ENCODE peak calls at places on chromosomes 2 and 18, in eight cellular contexts. D is AG20443, B is bronchial epithelial cell, M is fibroblast of villous mesenchyme, C is T-cell, L is H7, S is GM19239, W is cardiac muscle cell. T is an unnamed sample.

GRCh38 chr2:49251766-49252165 is 97.5 kb upstream of the FSHR start:
- DNase-seq in W (peak), L (no peak), M (peak), D (peak), C (no peak), B (peak), S (no peak), T (no peak)

GRCh38 chr18:45441110-45441842 is 174.0 kb upstream of the SLC14A2 start:
- DNase-seq in B (peak), W (no peak), C (no peak), L (no peak), D (peak), M (peak), S (no peak), T (no peak)

GRCh38 chr2:1780693-1781092 is 36.4 kb upstream of the PXDN start:
- DNase-seq in L (no peak), M (no peak), C (no peak), S (no peak), B (no peak), D (no peak), W (no peak), T (no peak)

GRCh38 chr2:61470122-61470951 is 550 bp downstream of the USP34 start:
- DNase-seq in W (peak), M (peak), B (peak), S (peak), L (peak), C (peak), D (peak), T (peak)

GRCh38 chr18:2415656-2416055 is 155.6 kb downstream of the METTL4 start:
- DNase-seq in S (no peak), L (no peak), W (no peak), C (no peak), M (no peak), B (no peak), D (no peak), T (no peak)

GRCh38 chr2:162085090-162085891 is 11.3 kb upstream of the DPP4 start:
- DNase-seq in W (peak), B (peak), M (peak), C (no peak), L (no peak), D (peak), S (no peak), T (no peak)

GRCh38 chr18:47928466-47928865 is 2.0 kb downstream of the SMAD2 start:
- DNase-seq in W (peak), C (peak), B (peak), D (no peak), M (peak), L (no peak), S (no peak), T (no peak)

GRCh38 chr2:15734871-15735737 is 143.4 kb downstream of the DDX1 start:
- DNase-seq in C (no peak), B (no peak), L (no peak), W (peak), D (no peak), S (no peak), M (peak), T (peak)

GRCh38 chr2:214543386-214543955 is 132.6 kb downstream of the VWC2L start:
- DNase-seq in M (peak), L (no peak), C (no peak), B (peak), S (no peak), D (no peak), W (no peak), T (no peak)

GRCh38 chr18:33677891-33678290 is 99.9 kb downstream of the ASXL3 start:
- DNase-seq in D (no peak), L (no peak), B (no peak), W (no peak), M (no peak), S (no peak), C (no peak), T (no peak)

GRCh38 chr2:82215212-82215611 is 1910.7 kb upstream of the LRRTM1 start:
- DNase-seq in D (no peak), C (no peak), B (no peak), S (no peak), M (no peak), L (no peak), W (no peak), T (no peak)

GRCh38 chr2:227472265-227473018 is 486 bp downstream of the AGFG1 start:
- DNase-seq in D (peak), L (peak), C (peak), B (no peak), S (peak), M (peak), W (peak), T (peak)

GRCh38 chr2:7900593-7900992 is 781.3 kb upstream of the ID2 start:
- DNase-seq in L (no peak), C (no peak), B (peak), S (no peak), W (no peak), M (no peak), D (no peak), T (no peak)

GRCh38 chr2:228446732-228447131 is 265.2 kb upstream of the SPHKAP start:
- DNase-seq in D (peak), M (no peak), W (no peak), B (no peak), L (no peak), C (no peak), S (no peak), T (no peak)

GRCh38 chr2:105363192-105363591 is 25.9 kb downstream of the C2orf49 start:
- DNase-seq in M (no peak), C (no peak), L (no peak), D (no peak), W (no peak), S (no peak), B (no peak), T (no peak)

GRCh38 chr2:55936351-55936750 is 12.8 kb upstream of the EFEMP1 start:
- DNase-seq in B (no peak), L (no peak), D (no peak), W (no peak), S (no peak), C (no peak), M (no peak), T (no peak)

GRCh38 chr2:142586693-142587432 is 290.6 kb upstream of the KYNU start:
- DNase-seq in L (no peak), S (no peak), B (no peak), M (no peak), D (no peak), C (no peak), W (no peak), T (no peak)